ENCODE peak calls at places on chromosomes 5 and 9, in six cellular contexts. D is heart right ventricle, Z is PC-9, V is lung, N is fibroblast of villous mesenchyme, M is PC-3. G is an unnamed sample.

GRCh38 chr5:136424835-136425694 is 59.7 kb upstream of the TRPC7 start:
- DNase-seq in D (peak; percentile 66), Z (peak; percentile 50), V (peak; percentile 76), N (peak; percentile 64), M (peak; percentile 59), G (peak; percentile 61)

GRCh38 chr5:1732955-1733354 is 66.7 kb downstream of the MRPL36 start:
- DNase-seq in D (no peak), Z (peak; percentile 0), V (no peak), N (no peak), M (no peak), G (no peak)

GRCh38 chr5:164518049-164518740 is 1012.8 kb downstream of the MAT2B start:
- DNase-seq in D (no peak), Z (no peak), V (no peak), N (no peak), M (no peak), G (no peak)

GRCh38 chr9:70679845-70680244 is 265.4 kb upstream of the KLF9 start:
- DNase-seq in D (no peak), Z (no peak), V (no peak), N (peak; percentile 39), M (no peak), G (no peak)

GRCh38 chr9:94150279-94150828 is 66.1 kb downstream of the PTPDC1 start:
- DNase-seq in D (no peak), Z (no peak), V (no peak), N (no peak), M (no peak), G (no peak)

GRCh38 chr5:150129813-150130492 is 25.7 kb downstream of the PDGFRB start:
- DNase-seq in D (peak; percentile 76), Z (peak; percentile 72), V (peak; percentile 77), N (peak; percentile 86), M (peak; percentile 88), G (peak; percentile 71)

GRCh38 chr5:83608122-83608521 is 112.5 kb downstream of the HAPLN1 start:
- DNase-seq in D (no peak), Z (peak; percentile 25), V (no peak), N (peak; percentile 56), M (peak; percentile 67), G (no peak)

GRCh38 chr5:84688566-84688965 is 303.9 kb upstream of the EDIL3 start:
- DNase-seq in D (no peak), Z (no peak), V (no peak), N (peak; percentile 25), M (peak; percentile 94), G (no peak)

GRCh38 chr9:72539824-72540347 is 18.5 kb downstream of the TMC1 start:
- DNase-seq in D (no peak), Z (no peak), V (no peak), N (no peak), M (no peak), G (no peak)

GRCh38 chr9:124559871-124560270 is 52.7 kb upstream of the NR5A1 start:
- DNase-seq in D (no peak), Z (peak; percentile 21), V (no peak), N (peak; percentile 86), M (peak; percentile 85), G (no peak)

GRCh38 chr9:114722363-114722695 is 40.3 kb upstream of the TEX48 start:
- DNase-seq in D (no peak), Z (no peak), V (no peak), N (no peak), M (peak; percentile 55), G (no peak)

GRCh38 chr5:132457371-132458225 is 33.0 kb downstream of the IRF1 start:
- DNase-seq in D (no peak), Z (no peak), V (no peak), N (peak; percentile 97), M (no peak), G (no peak)

GRCh38 chr5:131096774-131097695 is 68.0 kb downstream of the HINT1 start:
- DNase-seq in D (no peak), Z (no peak), V (no peak), N (no peak), M (no peak), G (no peak)

GRCh38 chr9:21777701-21778100 is 24.7 kb upstream of the MTAP start:
- DNase-seq in D (no peak), Z (peak; percentile 53), V (no peak), N (peak; percentile 77), M (peak; percentile 65), G (no peak)

GRCh38 chr9:28234899-28235277 is 661.6 kb upstream of the C9orf72 start:
- DNase-seq in D (no peak), Z (peak; percentile 42), V (no peak), N (peak; percentile 45), M (peak; percentile 81), G (no peak)

GRCh38 chr5:6717247-6717646 is 4.0 kb downstream of the TENT4A start:
- DNase-seq in D (no peak), Z (no peak), V (peak; percentile 24), N (no peak), M (no peak), G (no peak)

GRCh38 chr5:173016069-173016455 is 32.5 kb downstream of the ATP6V0E1 start:
- DNase-seq in D (no peak), Z (no peak), V (no peak), N (no peak), M (no peak), G (no peak)

GRCh38 chr9:96021616-96022444 is 146.3 kb downstream of the ERCC6L2 start:
- DNase-seq in D (peak; percentile 52), Z (no peak), V (no peak), N (no peak), M (no peak), G (peak; percentile 25)

GRCh38 chr5:119289413-119289812 is 66.4 kb upstream of the TNFAIP8 start:
- DNase-seq in D (no peak), Z (no peak), V (no peak), N (no peak), M (no peak), G (no peak)
- H3K4me3 ChIP-seq in D (no peak overlapping the region), Z (no peak overlapping the region), V (no peak overlapping the region), N (no peak overlapping the region), M (no peak overlapping the region), G (no peak overlapping the region)

GRCh38 chr5:16178745-16179372 is 732 bp downstream of the MARCHF11 start:
- DNase-seq in D (peak; percentile 79), Z (peak; percentile 11), V (peak; percentile 48), N (peak; percentile 48), M (peak; percentile 50), G (peak; percentile 77)
- H3K4me3 ChIP-seq in D (peak overlapping the region; percentile 32), Z (no peak overlapping the region), V (no peak overlapping the region), N (no peak overlapping the region), M (no peak overlapping the region), G (peak overlapping the region; percentile 67)

GRCh38 chr9:35905912-35906679 is at the start of gene HRCT1:
- DNase-seq in D (peak; percentile 91), Z (peak; percentile 86), V (peak; percentile 96), N (peak; percentile 96), M (peak; percentile 96), G (peak; percentile 93)

GRCh38 chr9:35906923-35907699 is 1.1 kb downstream of the HRCT1 start:
- DNase-seq in D (peak; percentile 67), Z (no peak), V (peak; percentile 85), N (peak; percentile 92), M (peak; percentile 26), G (peak; percentile 69)

GRCh38 chr9:35909274-35909673 is at the start of gene SPAAR:
- DNase-seq in D (peak; percentile 37), Z (no peak), V (peak; percentile 28), N (no peak), M (no peak), G (peak; percentile 46)

GRCh38 chr9:35908484-35909125 is 685 bp upstream of the SPAAR start:
- DNase-seq in D (peak; percentile 33), Z (no peak), V (peak; percentile 29), N (no peak), M (peak; percentile 87), G (peak; percentile 59)

DNA sequence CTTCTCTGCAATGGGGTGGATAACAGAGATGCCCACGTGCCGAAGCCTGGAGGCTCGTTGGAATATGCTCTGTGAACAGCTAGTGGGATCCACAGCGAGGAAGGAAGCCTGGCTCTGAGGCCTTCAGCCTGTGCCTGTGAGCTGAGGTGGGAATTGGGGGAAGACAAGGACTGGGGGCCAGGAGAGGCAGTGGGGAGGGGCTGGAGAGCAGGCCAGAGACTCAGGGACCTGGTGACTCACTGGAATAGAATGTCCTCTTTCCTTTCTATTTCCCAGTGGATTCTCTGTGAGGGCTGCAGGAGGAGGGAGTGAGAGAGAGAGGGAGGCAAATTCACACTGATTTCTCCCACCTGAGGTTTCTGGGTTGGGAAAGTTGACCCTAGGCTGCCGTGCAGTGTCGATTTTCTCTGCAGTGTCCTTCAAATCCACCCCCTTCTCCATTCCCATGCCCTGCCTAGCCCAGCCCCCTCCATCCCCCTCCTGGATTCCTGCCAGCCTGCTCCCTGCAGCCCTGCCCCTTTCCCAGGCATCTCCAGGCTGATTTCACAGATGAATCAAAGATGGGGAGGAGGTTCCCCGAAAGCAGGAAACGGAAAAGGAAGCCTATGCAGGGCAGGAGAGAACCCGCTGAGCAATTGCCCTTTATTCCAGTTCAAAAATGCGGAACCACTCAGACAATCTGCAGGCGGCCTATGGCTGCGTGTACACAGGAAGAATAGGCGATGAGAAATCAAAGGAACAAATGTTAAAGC is 1.4 kb upstream of the SPAAR start:
- DNase-seq in D (peak; percentile 77), Z (peak; percentile 69), V (peak; percentile 83), N (peak; percentile 93), M (peak; percentile 84), G (peak; percentile 75)
- H3K4me3 ChIP-seq in D (peak overlapping the region; percentile 26), Z (peak overlapping the region; percentile 35), V (no peak overlapping the region), N (peak overlapping the region; percentile 29), M (peak overlapping the region; percentile 49), G (peak overlapping the region; percentile 67)

GRCh38 chr5:180825768-180826525 is 23.3 kb upstream of the MGAT1 start:
- DNase-seq in D (no peak), Z (peak; percentile 68), V (no peak), N (peak; percentile 47), M (peak; percentile 99), G (no peak)

GRCh38 chr5:180831139-180832080 is 28.8 kb upstream of the MGAT1 start:
- DNase-seq in D (peak; percentile 90), Z (peak; percentile 82), V (peak; percentile 87), N (peak; percentile 77), M (peak; percentile 80), G (peak; percentile 90)

GRCh38 chr5:180832638-180833068 is 28.4 kb downstream of the ZFP62 start:
- DNase-seq in D (no peak), Z (no peak), V (no peak), N (no peak), M (no peak), G (no peak)

GRCh38 chr5:180829711-180830110 is 27.1 kb upstream of the MGAT1 start:
- DNase-seq in D (no peak), Z (no peak), V (no peak), N (no peak), M (no peak), G (no peak)

GRCh38 chr5:180830253-180831138 is 27.9 kb upstream of the MGAT1 start:
- DNase-seq in D (peak; percentile 65), Z (peak; percentile 51), V (peak; percentile 78), N (no peak), M (peak; percentile 35), G (peak; percentile 74)
- H3K4me3 ChIP-seq in D (peak overlapping the region; percentile 85), Z (peak overlapping the region; percentile 72), V (peak overlapping the region; percentile 93), N (peak overlapping the region; percentile 80), M (peak overlapping the region; percentile 77), G (peak overlapping the region; percentile 96)

GRCh38 chr9:112861638-112862555 is 28.8 kb downstream of the SLC46A2 start:
- DNase-seq in D (peak; percentile 22), Z (no peak), V (peak; percentile 56), N (peak; percentile 47), M (no peak), G (peak; percentile 27)
- H3K4me3 ChIP-seq in D (no peak overlapping the region), Z (no peak overlapping the region), V (no peak overlapping the region), N (no peak overlapping the region), M (no peak overlapping the region), G (no peak overlapping the region)

GRCh38 chr5:126124706-126125345 is 298.4 kb upstream of the GRAMD2B start:
- DNase-seq in D (no peak), Z (no peak), V (no peak), N (peak; percentile 19), M (peak; percentile 72), G (no peak)
- H3K4me3 ChIP-seq in D (no peak overlapping the region), Z (no peak overlapping the region), V (no peak overlapping the region), N (no peak overlapping the region), M (no peak overlapping the region), G (no peak overlapping the region)